ENCODE peak calls at places on chromosomes 13 and 19, in eight cellular contexts. V is naive thymus-derived CD8-positive, alpha-beta T cell; B is body of pancreas; H is heart right ventricle; W is neuronal stem cell; M is anterior cingulate cortex; A is ACHN; R is caudate nucleus. G is an unnamed sample.

GRCh38 chr19:1936916-1937610 is 3.9 kb upstream of the CSNK1G2 start:
- DNase-seq in M (no peak), R (no peak), W (no peak), B (no peak), A (no peak), H (no peak), V (no peak), G (no peak)

GRCh38 chr13:38879278-38879677 is 111.4 kb downstream of the STOML3 start:
- DNase-seq in R (no peak), M (no peak), W (no peak), H (no peak), V (no peak), A (no peak), B (no peak), G (no peak)

GRCh38 chr19:48739835-48740704 is at the start of gene RASIP1:
- DNase-seq in H (peak), V (no peak), B (peak), M (no peak), R (no peak), W (no peak), A (no peak), G (no peak)

GRCh38 chr19:19321143-19321577 is 531 bp downstream of the MAU2 start:
- DNase-seq in W (peak), A (peak), H (no peak), V (no peak), R (no peak), M (no peak), B (no peak), G (no peak)

GRCh38 chr13:113044431-113045114 is 61.0 kb upstream of the F7 start:
- DNase-seq in H (no peak), V (no peak), M (peak), B (no peak), W (no peak), R (peak), A (no peak), G (no peak)

GRCh38 chr13:26011996-26012688 is 39.7 kb downstream of the SHISA2 start:
- DNase-seq in W (no peak), B (no peak), M (no peak), V (peak), A (no peak), H (no peak), R (no peak), G (no peak)

GRCh38 chr13:75507027-75508001 is 25.3 kb upstream of the TBC1D4 start:
- DNase-seq in B (no peak), H (no peak), V (no peak), R (no peak), A (no peak), W (no peak), M (no peak), G (no peak)

GRCh38 chr19:16463341-16463990 is 8.3 kb downstream of the EPS15L1 start:
- DNase-seq in W (no peak), B (no peak), M (no peak), V (no peak), R (no peak), H (no peak), A (no peak), G (no peak)

GRCh38 chr19:590396-590745 is 690 bp downstream of the HCN2 start:
- DNase-seq in M (no peak), V (peak), A (peak), B (no peak), W (no peak), H (no peak), R (no peak), G (no peak)

GRCh38 chr13:112674412-112675383 is 15.1 kb upstream of the ATP11A start:
- DNase-seq in M (no peak), B (no peak), A (no peak), H (no peak), R (no peak), V (no peak), W (no peak), G (no peak)

GRCh38 chr13:25744176-25744575 is 307.6 kb downstream of the SHISA2 start:
- DNase-seq in B (no peak), V (no peak), R (no peak), M (no peak), A (no peak), W (no peak), H (no peak), G (no peak)

GRCh38 chr19:12676384-12676792 is 5.3 kb downstream of the DHPS start:
- DNase-seq in A (peak), V (peak), B (peak), M (peak), R (peak), H (peak), W (peak), G (peak)

GRCh38 chr19:49333426-49334288 is 1.5 kb upstream of the CD37 start:
- DNase-seq in B (peak), W (no peak), A (no peak), V (peak), M (no peak), H (no peak), R (no peak), G (no peak)

GRCh38 chr13:30192320-30193093 is 114.8 kb downstream of the KATNAL1 start:
- DNase-seq in H (no peak), B (no peak), W (no peak), A (no peak), M (no peak), V (no peak), R (no peak), G (no peak)

GRCh38 chr13:61777902-61778301 is 362.3 kb upstream of the PCDH20 start:
- DNase-seq in B (no peak), A (no peak), H (no peak), W (no peak), V (no peak), M (no peak), R (no peak), G (no peak)

GRCh38 chr19:54207908-54208783 is 7.5 kb downstream of the RPS9 start:
- DNase-seq in M (no peak), W (no peak), B (peak), R (no peak), A (no peak), H (peak), V (no peak), G (peak)

GRCh38 chr13:56561327-56561726 is 579.4 kb upstream of the PRR20A start:
- DNase-seq in B (no peak), W (no peak), M (no peak), A (peak), V (no peak), H (no peak), R (no peak), G (no peak)

GRCh38 chr13:33057019-33057785 is 41.0 kb downstream of the KL start:
- DNase-seq in W (peak), A (peak), M (no peak), V (no peak), H (peak), R (no peak), B (no peak), G (no peak)

GRCh38 chr13:114056205-114057013 is 76.0 kb downstream of the RASA3 start:
- DNase-seq in V (no peak), R (no peak), B (no peak), M (no peak), A (no peak), H (no peak), W (no peak), G (no peak)

GRCh38 chr19:56137405-56137804 is 3.7 kb upstream of the ZNF444 start:
- DNase-seq in A (no peak), M (no peak), W (no peak), H (no peak), R (no peak), V (no peak), B (peak), G (peak)

GRCh38 chr13:19601749-19602725 is 31.4 kb upstream of the MPHOSPH8 start:
- DNase-seq in A (peak), H (no peak), B (peak), W (peak), M (no peak), R (no peak), V (peak), G (peak)

GRCh38 chr19:6730941-6731670 is 6.3 kb downstream of the GPR108 start:
- DNase-seq in R (no peak), A (no peak), V (no peak), B (no peak), W (no peak), M (no peak), H (no peak), G (no peak)

GRCh38 chr19:7535993-7536685 is 622 bp downstream of the PNPLA6 start:
- DNase-seq in B (no peak), M (no peak), A (no peak), H (no peak), V (no peak), R (no peak), W (no peak), G (peak)

GRCh38 chr19:5627395-5627904 is 4.6 kb downstream of the SAFB start:
- DNase-seq in M (no peak), V (no peak), A (no peak), H (peak), R (no peak), B (no peak), W (no peak), G (peak)

GRCh38 chr19:35177377-35178274 is 23.1 kb downstream of the FXYD5 start:
- DNase-seq in W (no peak), B (no peak), H (no peak), V (no peak), A (no peak), R (no peak), M (no peak), G (no peak)

GRCh38 chr19:1241417-1242095 is at the start of gene ATP5F1D:
- DNase-seq in W (peak), H (peak), M (peak), B (peak), R (peak), V (peak), A (peak), G (peak)

GRCh38 chr19:1592755-1593628 is at the start of gene MBD3:
- DNase-seq in H (peak), M (peak), R (peak), A (peak), V (peak), W (peak), B (peak), G (peak)